ENCODE peak calls at places on chromosome 21, in four cellular contexts. B, F, A and E are unnamed samples.
A peak's percentile ranks its signal among the peaks of the same experiment; 100 is the strongest.

GRCh38 chr21:36385233-36385908 is at the start of gene CHAF1B:
- DNase-seq in B (peak; percentile 99), F (peak; percentile 65), A (no peak), E (peak; percentile 79)

GRCh38 chr21:20856926-20857325 is 141.3 kb upstream of the NCAM2 start:
- DNase-seq in B (peak; percentile 11), F (no peak), A (no peak), E (no peak)

GRCh38 chr21:37538971-37539590 is 172.5 kb downstream of the DYRK1A start:
- DNase-seq in B (no peak), F (no peak), A (no peak), E (no peak)

GRCh38 chr21:16088121-16088520 is 358.3 kb downstream of the USP25 start:
- DNase-seq in B (no peak), F (no peak), A (no peak), E (no peak)

GRCh38 chr21:17775431-17776126 is 43.6 kb downstream of the C21orf91 start:
- DNase-seq in B (no peak), F (no peak), A (peak; percentile 63), E (no peak)

GRCh38 chr21:34186119-34186719 is 112.8 kb downstream of the MRPS6 start:
- DNase-seq in B (peak; percentile 50), F (no peak), A (no peak), E (no peak)

GRCh38 chr21:34885125-34885524 is 164.0 kb downstream of the RUNX1 start:
- DNase-seq in B (no peak), F (no peak), A (no peak), E (peak; percentile 48)

GRCh38 chr21:37829043-37829442 is 87.2 kb downstream of the KCNJ6 start:
- DNase-seq in B (no peak), F (no peak), A (no peak), E (no peak)

GRCh38 chr21:36909901-36910561 is 56.4 kb downstream of the HLCS start:
- DNase-seq in B (no peak), F (peak; percentile 99), A (no peak), E (peak; percentile 86)

GRCh38 chr21:16455978-16456377 is 726.2 kb downstream of the USP25 start:
- DNase-seq in B (no peak), F (no peak), A (no peak), E (no peak)

GRCh38 chr21:14862794-14863720 is 201.7 kb downstream of the NRIP1 start:
- DNase-seq in B (peak; percentile 17), F (peak; percentile 26), A (no peak), E (peak; percentile 31)

GRCh38 chr21:33840771-33841170 is 74.8 kb downstream of the ATP5PO start:
- DNase-seq in B (no peak), F (peak; percentile 28), A (no peak), E (no peak)

GRCh38 chr21:34583926-34584563 is 30.9 kb downstream of the RCAN1 start:
- DNase-seq in B (no peak), F (no peak), A (no peak), E (no peak)

GRCh38 chr21:18443085-18443484 is 39.5 kb upstream of the TMPRSS15 start:
- DNase-seq in B (no peak), F (no peak), A (no peak), E (no peak)

GRCh38 chr21:35048706-35049617 is at the start of gene RUNX1:
- DNase-seq in B (peak; percentile 29), F (peak; percentile 56), A (peak; percentile 92), E (peak; percentile 37)

GRCh38 chr21:31222142-31222541 is 121.9 kb downstream of the TIAM1 start:
- DNase-seq in B (no peak), F (peak; percentile 66), A (no peak), E (no peak)
- TF ChIP-seq FOS in B (no peak), F (no peak), A (no peak), E (no peak)

GRCh38 chr21:32569261-32570230 is 15.8 kb downstream of the TCP10L start:
- DNase-seq in B (peak; percentile 77), F (peak; percentile 79), A (peak; percentile 13), E (peak; percentile 87)
- TF ChIP-seq POLR2A in B (no peak), F (no peak), A (peak; percentile 36), E (peak; percentile 66)

GRCh38 chr21:45575993-45576837 is 34.0 kb upstream of the SLC19A1 start:
- DNase-seq in B (no peak), F (no peak), A (no peak), E (no peak)

GRCh38 chr21:45574691-45575090 is 32.5 kb upstream of the SLC19A1 start:
- DNase-seq in B (no peak), F (no peak), A (no peak), E (no peak)

GRCh38 chr21:45576838-45577737 is 34.8 kb upstream of the SLC19A1 start:
- DNase-seq in B (no peak), F (no peak), A (no peak), E (no peak)

GRCh38 chr21:45574081-45574501 is 31.9 kb upstream of the SLC19A1 start:
- DNase-seq in B (no peak), F (no peak), A (no peak), E (no peak)

GRCh38 chr21:45575304-45575992 is 33.2 kb upstream of the SLC19A1 start:
- DNase-seq in B (no peak), F (no peak), A (no peak), E (no peak)
- TF ChIP-seq FOS in B (no peak), F (no peak), A (no peak), E (no peak)

GRCh38 chr21:26169611-26170470 is 729 bp downstream of the APP start:
- DNase-seq in B (no peak), F (peak; percentile 65), A (no peak), E (peak; percentile 59)
- TF ChIP-seq POLR2A in B (no peak), F (no peak), A (peak; percentile 66), E (peak; percentile 38)

GRCh38 chr21:39000496-39000895 is 182.8 kb downstream of the PSMG1 start:
- DNase-seq in B (no peak), F (peak; percentile 46), A (no peak), E (peak; percentile 73)
- TF ChIP-seq FOS in B (no peak), F (no peak), A (no peak), E (peak; percentile 76)

GRCh38 chr21:29419422-29419821 is 120.7 kb downstream of the BACH1 start:
- DNase-seq in B (no peak), F (no peak), A (no peak), E (no peak)

GRCh38 chr21:29424728-29425127 is 126.0 kb downstream of the BACH1 start:
- DNase-seq in B (no peak), F (no peak), A (no peak), E (no peak)

GRCh38 chr21:29423051-29423450 is 124.3 kb downstream of the BACH1 start:
- DNase-seq in B (no peak), F (no peak), A (no peak), E (no peak)

GRCh38 chr21:29418813-29419212 is 120.1 kb downstream of the BACH1 start:
- DNase-seq in B (no peak), F (no peak), A (peak; percentile 30), E (no peak)

DNA sequence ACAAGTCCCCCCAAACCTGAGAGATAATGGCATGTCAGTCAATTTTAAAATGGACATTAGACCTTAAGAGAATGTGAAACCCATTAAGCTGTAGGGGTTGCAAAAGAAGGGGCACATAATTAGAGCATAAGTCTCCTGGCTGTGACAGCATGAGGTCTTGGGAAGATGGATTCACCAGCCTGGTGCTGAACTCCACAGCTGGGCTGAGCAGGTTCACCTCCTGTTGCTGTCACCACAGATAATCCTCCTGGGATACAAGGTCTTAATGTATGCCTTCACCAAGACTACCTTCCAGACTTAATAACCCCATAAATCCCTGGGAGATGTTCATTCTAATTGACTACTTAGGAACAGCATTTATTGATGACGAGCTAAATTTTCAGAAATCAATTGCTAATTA is 124.8 kb downstream of the BACH1 start:
- DNase-seq in B (no peak), F (no peak), A (no peak), E (no peak)
- TF ChIP-seq POLR2A in B (no peak), F (no peak), A (no peak), E (no peak)

GRCh38 chr21:42565886-42566523 is 52.4 kb downstream of the SLC37A1 start:
- DNase-seq in B (no peak), F (no peak), A (no peak), E (no peak)

GRCh38 chr21:42567861-42568260 is 54.2 kb downstream of the SLC37A1 start:
- DNase-seq in B (no peak), F (no peak), A (no peak), E (no peak)

GRCh38 chr21:42567181-42567560 is 53.5 kb downstream of the SLC37A1 start:
- DNase-seq in B (no peak), F (no peak), A (no peak), E (no peak)

GRCh38 chr21:42565206-42565810 is 51.7 kb downstream of the SLC37A1 start:
- DNase-seq in B (no peak), F (no peak), A (no peak), E (no peak)

GRCh38 chr21:42566524-42567180 is 53.0 kb downstream of the SLC37A1 start:
- DNase-seq in B (no peak), F (no peak), A (no peak), E (no peak)
- TF ChIP-seq FOS in B (no peak), F (no peak), A (no peak), E (no peak)

DNA sequence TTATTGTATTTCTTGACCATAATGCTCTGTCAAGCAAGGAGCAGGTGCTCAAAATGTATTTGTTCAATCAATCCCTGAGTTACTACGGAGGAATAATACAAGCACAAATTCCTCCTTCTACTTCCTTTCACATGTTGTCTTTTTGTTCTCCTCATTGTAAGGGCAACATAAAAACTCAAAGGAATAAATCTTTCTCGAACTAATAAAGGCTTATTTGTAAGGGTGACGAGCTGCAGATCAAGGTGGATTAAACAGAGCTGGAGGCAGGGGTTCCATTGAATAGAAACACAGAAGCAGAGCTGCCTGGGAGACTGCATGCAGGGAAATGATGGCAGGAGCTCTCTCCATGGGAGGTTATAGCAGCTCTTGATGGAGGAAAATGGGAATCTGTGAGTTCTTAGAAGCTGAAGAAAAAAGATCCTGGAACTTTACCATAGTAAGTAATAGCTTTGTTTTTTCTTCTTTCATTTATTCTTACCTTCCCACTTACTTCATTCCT is 160.2 kb downstream of the CYYR1 start:
- DNase-seq in B (no peak), F (no peak), A (no peak), E (no peak)
- TF ChIP-seq POLR2A in B (no peak), F (no peak), A (no peak), E (no peak)

GRCh38 chr21:23638131-23638530 is 1969.2 kb downstream of the MRPL39 start:
- DNase-seq in B (no peak), F (no peak), A (no peak), E (no peak)
- TF ChIP-seq FOS in B (no peak), F (no peak), A (no peak), E (no peak)